ENCODE peak calls at places on chromosome 15, in six cellular contexts. R is stomach, S is lung, C is PC-3, Q is mesenchymal stem cell, W is transverse colon. D is an unnamed sample.
A peak's percentile ranks its signal among the peaks of the same experiment; 100 is the strongest.

GRCh38 chr15:42373936-42374335 is 14.6 kb downstream of the CAPN3 start:
- DNase-seq in R (no peak), S (no peak), C (no peak), Q (no peak), W (no peak), D (no peak)

GRCh38 chr15:61410656-61411055 is 181.6 kb upstream of the RORA start:
- DNase-seq in R (no peak), S (no peak), C (no peak), Q (no peak), W (no peak), D (no peak)

GRCh38 chr15:31511707-31512310 is 185.2 kb downstream of the KLF13 start:
- DNase-seq in R (no peak), S (peak; percentile 15), C (no peak), Q (no peak), W (no peak), D (peak; percentile 33)

GRCh38 chr15:98720036-98720435 is 71.7 kb downstream of the IGF1R start:
- DNase-seq in R (no peak), S (no peak), C (no peak), Q (no peak), W (no peak), D (no peak)

GRCh38 chr15:66042624-66043023 is 173.3 kb downstream of the RAB11A start:
- DNase-seq in R (peak; percentile 82), S (no peak), C (no peak), Q (no peak), W (no peak), D (no peak)

GRCh38 chr15:50046868-50047267 is 72.2 kb downstream of the ATP8B4 start:
- DNase-seq in R (no peak), S (no peak), C (peak; percentile 39), Q (peak; percentile 29), W (no peak), D (no peak)

GRCh38 chr15:58604455-58604923 is 145.0 kb downstream of the ADAM10 start:
- DNase-seq in R (no peak), S (no peak), C (peak; percentile 81), Q (no peak), W (no peak), D (no peak)

GRCh38 chr15:75397494-75397893 is 29.1 kb upstream of the MAN2C1 start:
- DNase-seq in R (no peak), S (no peak), C (no peak), Q (no peak), W (no peak), D (no peak)

GRCh38 chr15:79887054-79887453 is 9.8 kb downstream of the MTHFS start:
- DNase-seq in R (no peak), S (no peak), C (no peak), Q (no peak), W (no peak), D (no peak)

GRCh38 chr15:90351479-90352108 is 490 bp upstream of the ZNF774 start:
- DNase-seq in R (no peak), S (no peak), C (no peak), Q (no peak), W (no peak), D (peak; percentile 12)

GRCh38 chr15:92384391-92384790 is 9.3 kb upstream of the ST8SIA2 start:
- DNase-seq in R (no peak), S (no peak), C (no peak), Q (no peak), W (no peak), D (no peak)

GRCh38 chr15:89177116-89177515 is 44.3 kb downstream of the RLBP1 start:
- DNase-seq in R (no peak), S (no peak), C (no peak), Q (no peak), W (no peak), D (no peak)

GRCh38 chr15:31283046-31283445 is 43.6 kb upstream of the KLF13 start:
- DNase-seq in R (no peak), S (no peak), C (no peak), Q (no peak), W (no peak), D (no peak)

GRCh38 chr15:101078669-101079323 is 159.6 kb downstream of the LRRK1 start:
- DNase-seq in R (no peak), S (no peak), C (no peak), Q (no peak), W (no peak), D (no peak)

GRCh38 chr15:72168131-72168825 is 29.3 kb downstream of the GRAMD2A start:
- DNase-seq in R (peak; percentile 34), S (no peak), C (peak; percentile 67), Q (peak; percentile 29), W (no peak), D (no peak)

GRCh38 chr15:85832389-85832788 is 37.7 kb upstream of the KLHL25 start:
- DNase-seq in R (no peak), S (no peak), C (no peak), Q (no peak), W (no peak), D (no peak)

GRCh38 chr15:40310001-40310959 is 2.5 kb upstream of the PLCB2 start:
- DNase-seq in R (peak; percentile 59), S (peak; percentile 57), C (peak; percentile 68), Q (peak; percentile 50), W (peak; percentile 65), D (peak; percentile 55)

GRCh38 chr15:51382787-51383186 is 41.3 kb downstream of the GLDN start:
- DNase-seq in R (no peak), S (no peak), C (peak; percentile 60), Q (peak; percentile 58), W (no peak), D (peak; percentile 45)

GRCh38 chr15:52417501-52417900 is 111.2 kb downstream of the MYO5A start:
- DNase-seq in R (no peak), S (no peak), C (no peak), Q (peak; percentile 60), W (no peak), D (peak; percentile 90)

GRCh38 chr15:79140846-79141570 is 50.4 kb upstream of the RASGRF1 start:
- DNase-seq in R (no peak), S (no peak), C (no peak), Q (no peak), W (no peak), D (no peak)

GRCh38 chr15:100340721-100341661 is 784 bp downstream of the ADAMTS17 start:
- DNase-seq in R (no peak), S (no peak), C (no peak), Q (no peak), W (peak; percentile 41), D (no peak)

GRCh38 chr15:101651753-101652097 is 456 bp downstream of the TM2D3 start:
- DNase-seq in R (no peak), S (no peak), C (peak; percentile 31), Q (no peak), W (no peak), D (peak; percentile 62)

DNA sequence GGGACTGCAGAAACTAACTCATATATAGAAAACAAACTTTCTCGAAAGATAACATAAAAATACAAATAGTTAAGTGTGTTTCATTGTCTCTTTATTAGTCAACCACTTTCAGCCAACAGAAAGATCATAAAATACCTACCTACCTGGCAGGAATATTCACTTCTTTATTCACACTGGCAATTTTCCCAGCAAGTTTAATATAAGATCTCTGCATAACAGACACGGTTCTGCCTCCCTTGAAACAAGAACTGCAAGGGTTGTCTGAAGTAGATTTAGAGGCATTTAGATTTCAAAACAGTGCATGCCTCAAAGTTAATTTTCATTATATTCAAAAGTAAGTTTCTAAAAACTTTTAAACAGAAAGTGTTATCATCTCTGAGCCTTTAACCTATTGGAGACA is 7.1 kb downstream of the NPTN start:
- DNase-seq in R (no peak), S (no peak), C (peak; percentile 87), Q (no peak), W (no peak), D (no peak)
- H3K4me1 ChIP-seq in R (peaks cover 64% of the 10 kb centered on the region), S (peaks cover 8% of the 10 kb centered on the region), C (peaks cover 84% of the 10 kb centered on the region), Q (peaks cover 1% of the 10 kb centered on the region), W (peaks cover 29% of the 10 kb centered on the region), D (peaks cover 10% of the 10 kb centered on the region)

GRCh38 chr15:84814826-84815375 is 2.3 kb upstream of the ALPK3 start:
- DNase-seq in R (no peak), S (no peak), C (no peak), Q (no peak), W (no peak), D (no peak)

GRCh38 chr15:84819291-84819768 is 2.2 kb downstream of the ALPK3 start:
- DNase-seq in R (no peak), S (no peak), C (no peak), Q (peak; percentile 33), W (no peak), D (peak; percentile 25)

GRCh38 chr15:84817461-84818081 is 415 bp downstream of the ALPK3 start:
- DNase-seq in R (no peak), S (no peak), C (no peak), Q (peak; percentile 18), W (no peak), D (peak; percentile 50)

GRCh38 chr15:84818221-84819131 is 1.3 kb downstream of the ALPK3 start:
- DNase-seq in R (no peak), S (no peak), C (peak; percentile 32), Q (peak; percentile 59), W (no peak), D (peak; percentile 91)

GRCh38 chr15:84816694-84817460 is at the start of gene ALPK3:
- DNase-seq in R (peak; percentile 47), S (no peak), C (no peak), Q (peak; percentile 46), W (peak; percentile 33), D (peak; percentile 56)
- H3K4me3 ChIP-seq in R (peak within 1 kb of the TSS; percentile 39), S (no peak within 1 kb of the TSS), C (no peak within 1 kb of the TSS), Q (no peak within 1 kb of the TSS), W (peak within 1 kb of the TSS; percentile 36), D (peak within 1 kb of the TSS; percentile 58)

DNA sequence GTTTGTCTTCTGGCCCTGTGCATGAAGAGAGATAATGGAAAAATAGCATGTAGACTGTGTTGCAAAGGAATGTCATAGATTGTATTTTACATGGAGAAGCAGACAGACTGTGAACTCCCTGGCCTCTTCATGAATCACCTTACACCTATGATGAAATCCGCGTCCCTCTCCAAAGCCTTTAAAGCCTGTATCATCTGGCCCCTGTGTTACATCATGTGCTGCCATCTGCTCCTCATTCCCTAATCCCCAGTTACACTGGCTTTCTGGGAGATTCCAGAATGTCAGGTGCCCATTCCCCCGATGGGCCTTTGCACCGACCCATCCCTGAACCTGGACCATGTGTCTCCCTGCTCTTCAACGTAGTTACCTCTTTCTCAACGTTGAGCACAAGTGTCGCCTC is 190.8 kb downstream of the ADAMTSL3 start:
- DNase-seq in R (no peak), S (no peak), C (no peak), Q (peak; percentile 46), W (no peak), D (no peak)
- H3K4me1 ChIP-seq in R (no peaks in the 10 kb centered on the region), S (no peaks in the 10 kb centered on the region), C (peaks cover 20% of the 10 kb centered on the region), Q (no peaks in the 10 kb centered on the region), W (no peaks in the 10 kb centered on the region), D (peaks cover 8% of the 10 kb centered on the region)

GRCh38 chr15:47652213-47652852 is 65.0 kb upstream of the SEMA6D start:
- DNase-seq in R (no peak), S (no peak), C (no peak), Q (no peak), W (no peak), D (no peak)

GRCh38 chr15:47652853-47653243 is 64.5 kb upstream of the SEMA6D start:
- DNase-seq in R (no peak), S (no peak), C (no peak), Q (no peak), W (no peak), D (no peak)

GRCh38 chr15:47644713-47645112 is 72.6 kb upstream of the SEMA6D start:
- DNase-seq in R (no peak), S (no peak), C (no peak), Q (peak; percentile 52), W (no peak), D (no peak)

DNA sequence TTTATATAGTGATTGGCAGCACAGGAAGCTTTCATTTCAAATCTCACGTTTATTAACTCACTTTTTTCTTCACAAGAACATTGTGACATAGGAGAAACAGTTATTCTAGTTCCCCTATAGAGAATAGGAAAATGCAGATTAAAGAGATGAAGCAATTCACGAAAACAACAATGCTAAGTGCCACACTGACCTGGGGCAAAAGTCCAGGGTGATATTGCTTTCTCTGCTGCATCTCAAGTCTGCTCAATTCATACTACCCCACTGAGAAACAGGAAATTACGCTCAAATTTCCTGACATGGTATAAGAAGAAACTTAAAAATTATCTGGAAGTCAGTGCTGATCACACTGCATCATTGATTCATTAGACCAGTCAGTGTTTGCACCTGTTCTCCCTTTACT is 66.7 kb upstream of the SEMA6D start:
- DNase-seq in R (no peak), S (no peak), C (no peak), Q (no peak), W (no peak), D (no peak)
- H3K4me3 ChIP-seq in R (no peak overlapping the region), S (no peak overlapping the region), C (no peak overlapping the region), Q (no peak overlapping the region), W (no peak overlapping the region), D (no peak overlapping the region)

D was measured in endothelial cell of umbilical vein.